ENCODE peak calls at places on chromosomes 13 and 19, in ten cellular contexts. One of them, this sample, is unnamed.

GRCh38 chr13:41610426-41610825 is 153.1 kb downstream of the RGCC start:
- DNase-seq in stimulated activated CD4-positive, alpha-beta T cell treated with anti-CD3 and anti-CD28 coated beads, TNF-alpha, amount 100 ng/mL, for 48 hours: no peak
- DNase-seq in breast epithelium: no peak
- DNase-seq in NCI-H1092: no peak
- DNase-seq in RPMI8226: no peak
- DNase-seq in iPS-NIHi11: peak
- DNase-seq in stimulated activated CD8-positive, alpha-beta memory T cell treated with anti-CD3 and anti-CD28 coated beads, Interleukin-4, amount 100 ng/mL, for 48 hours: no peak
- DNase-seq in cardiac muscle cell: peak
- DNase-seq in foreskin fibroblast: peak
- DNase-seq in left cardiac atrium: peak
- DNase-seq in this sample: no peak

GRCh38 chr13:45325806-45326205 is 15.2 kb downstream of the TPT1 start:
- DNase-seq in stimulated activated CD8-positive, alpha-beta memory T cell treated with anti-CD3 and anti-CD28 coated beads, Interleukin-4, amount 100 ng/mL, for 48 hours: no peak
- DNase-seq in RPMI8226: no peak
- DNase-seq in NCI-H1092: no peak
- DNase-seq in iPS-NIHi11: no peak
- DNase-seq in left cardiac atrium: peak
- DNase-seq in cardiac muscle cell: peak
- DNase-seq in foreskin fibroblast: peak
- DNase-seq in breast epithelium: no peak
- DNase-seq in stimulated activated CD4-positive, alpha-beta T cell treated with anti-CD3 and anti-CD28 coated beads, TNF-alpha, amount 100 ng/mL, for 48 hours: no peak
- DNase-seq in this sample: no peak

GRCh38 chr13:32528358-32528757 is 10.2 kb downstream of the N4BP2L2 start:
- DNase-seq in NCI-H1092: no peak
- DNase-seq in stimulated activated CD4-positive, alpha-beta T cell treated with anti-CD3 and anti-CD28 coated beads, TNF-alpha, amount 100 ng/mL, for 48 hours: no peak
- DNase-seq in iPS-NIHi11: no peak
- DNase-seq in RPMI8226: no peak
- DNase-seq in stimulated activated CD8-positive, alpha-beta memory T cell treated with anti-CD3 and anti-CD28 coated beads, Interleukin-4, amount 100 ng/mL, for 48 hours: no peak
- DNase-seq in foreskin fibroblast: no peak
- DNase-seq in left cardiac atrium: no peak
- DNase-seq in cardiac muscle cell: peak
- DNase-seq in breast epithelium: no peak
- DNase-seq in this sample: no peak

GRCh38 chr13:41017153-41017552 is 2.0 kb downstream of the ELF1 start:
- DNase-seq in NCI-H1092: no peak
- DNase-seq in stimulated activated CD8-positive, alpha-beta memory T cell treated with anti-CD3 and anti-CD28 coated beads, Interleukin-4, amount 100 ng/mL, for 48 hours: peak
- DNase-seq in iPS-NIHi11: no peak
- DNase-seq in RPMI8226: peak
- DNase-seq in stimulated activated CD4-positive, alpha-beta T cell treated with anti-CD3 and anti-CD28 coated beads, TNF-alpha, amount 100 ng/mL, for 48 hours: no peak
- DNase-seq in breast epithelium: no peak
- DNase-seq in foreskin fibroblast: no peak
- DNase-seq in cardiac muscle cell: no peak
- DNase-seq in left cardiac atrium: no peak
- DNase-seq in this sample: no peak

GRCh38 chr19:32802840-32803239 is 66.7 kb downstream of the SLC7A9 start:
- DNase-seq in left cardiac atrium: no peak
- DNase-seq in foreskin fibroblast: no peak
- DNase-seq in iPS-NIHi11: no peak
- DNase-seq in NCI-H1092: no peak
- DNase-seq in cardiac muscle cell: no peak
- DNase-seq in stimulated activated CD8-positive, alpha-beta memory T cell treated with anti-CD3 and anti-CD28 coated beads, Interleukin-4, amount 100 ng/mL, for 48 hours: no peak
- DNase-seq in breast epithelium: no peak
- DNase-seq in stimulated activated CD4-positive, alpha-beta T cell treated with anti-CD3 and anti-CD28 coated beads, TNF-alpha, amount 100 ng/mL, for 48 hours: no peak
- DNase-seq in RPMI8226: no peak
- DNase-seq in this sample: no peak

GRCh38 chr13:37127706-37128241 is 22.3 kb upstream of the CSNK1A1L start:
- DNase-seq in NCI-H1092: no peak
- DNase-seq in breast epithelium: no peak
- DNase-seq in stimulated activated CD8-positive, alpha-beta memory T cell treated with anti-CD3 and anti-CD28 coated beads, Interleukin-4, amount 100 ng/mL, for 48 hours: no peak
- DNase-seq in RPMI8226: no peak
- DNase-seq in cardiac muscle cell: peak
- DNase-seq in left cardiac atrium: peak
- DNase-seq in stimulated activated CD4-positive, alpha-beta T cell treated with anti-CD3 and anti-CD28 coated beads, TNF-alpha, amount 100 ng/mL, for 48 hours: no peak
- DNase-seq in iPS-NIHi11: no peak
- DNase-seq in foreskin fibroblast: peak
- DNase-seq in this sample: no peak

GRCh38 chr19:57664269-57665127 is 4.2 kb upstream of the ZSCAN4 start:
- DNase-seq in breast epithelium: no peak
- DNase-seq in stimulated activated CD4-positive, alpha-beta T cell treated with anti-CD3 and anti-CD28 coated beads, TNF-alpha, amount 100 ng/mL, for 48 hours: no peak
- DNase-seq in cardiac muscle cell: peak
- DNase-seq in NCI-H1092: peak
- DNase-seq in iPS-NIHi11: peak
- DNase-seq in RPMI8226: peak
- DNase-seq in left cardiac atrium: peak
- DNase-seq in foreskin fibroblast: peak
- DNase-seq in stimulated activated CD8-positive, alpha-beta memory T cell treated with anti-CD3 and anti-CD28 coated beads, Interleukin-4, amount 100 ng/mL, for 48 hours: no peak
- DNase-seq in this sample: peak

GRCh38 chr19:11982526-11982925 is 17.7 kb downstream of the ZNF763 start:
- DNase-seq in breast epithelium: no peak
- DNase-seq in left cardiac atrium: no peak
- DNase-seq in iPS-NIHi11: no peak
- DNase-seq in NCI-H1092: no peak
- DNase-seq in cardiac muscle cell: no peak
- DNase-seq in RPMI8226: no peak
- DNase-seq in foreskin fibroblast: peak
- DNase-seq in stimulated activated CD4-positive, alpha-beta T cell treated with anti-CD3 and anti-CD28 coated beads, TNF-alpha, amount 100 ng/mL, for 48 hours: no peak
- DNase-seq in stimulated activated CD8-positive, alpha-beta memory T cell treated with anti-CD3 and anti-CD28 coated beads, Interleukin-4, amount 100 ng/mL, for 48 hours: no peak
- DNase-seq in this sample: no peak

GRCh38 chr13:77034883-77035282 is 7.9 kb upstream of the FBXL3 start:
- DNase-seq in stimulated activated CD8-positive, alpha-beta memory T cell treated with anti-CD3 and anti-CD28 coated beads, Interleukin-4, amount 100 ng/mL, for 48 hours: no peak
- DNase-seq in cardiac muscle cell: no peak
- DNase-seq in iPS-NIHi11: no peak
- DNase-seq in NCI-H1092: no peak
- DNase-seq in breast epithelium: no peak
- DNase-seq in RPMI8226: no peak
- DNase-seq in stimulated activated CD4-positive, alpha-beta T cell treated with anti-CD3 and anti-CD28 coated beads, TNF-alpha, amount 100 ng/mL, for 48 hours: no peak
- DNase-seq in left cardiac atrium: no peak
- DNase-seq in foreskin fibroblast: peak
- DNase-seq in this sample: no peak

GRCh38 chr19:52498571-52498970 is 28.9 kb upstream of the ZNF808 start:
- DNase-seq in iPS-NIHi11: no peak
- DNase-seq in RPMI8226: no peak
- DNase-seq in stimulated activated CD8-positive, alpha-beta memory T cell treated with anti-CD3 and anti-CD28 coated beads, Interleukin-4, amount 100 ng/mL, for 48 hours: no peak
- DNase-seq in left cardiac atrium: no peak
- DNase-seq in NCI-H1092: no peak
- DNase-seq in foreskin fibroblast: no peak
- DNase-seq in cardiac muscle cell: no peak
- DNase-seq in breast epithelium: no peak
- DNase-seq in stimulated activated CD4-positive, alpha-beta T cell treated with anti-CD3 and anti-CD28 coated beads, TNF-alpha, amount 100 ng/mL, for 48 hours: no peak
- DNase-seq in this sample: no peak

This sample was measured in T47D.